ENCODE peak calls at places on chromosomes 13 and 19, in seven cellular contexts. E is NCI-H2081; T is EL; M is cardiac muscle cell; A is iris pigment epithelial cell; W is smooth muscle cell of the brain vasculature; K is stimulated activated CD8-positive, alpha-beta memory T cell treated with anti-CD3 and anti-CD28 coated beads, Interleukin-4, amount 100 ng/mL, for 24 hours. C is an unnamed sample.

GRCh38 chr19:32318884-32319520 is 26.4 kb upstream of the ZNF507 start:
- DNase-seq in M (no peak), T (peak), A (no peak), W (no peak), K (no peak), E (no peak), C (peak)

GRCh38 chr19:18605546-18606280 is 886 bp downstream of the CRLF1 start:
- DNase-seq in W (no peak), E (no peak), T (no peak), A (no peak), M (no peak), K (no peak), C (no peak)

GRCh38 chr19:39926170-39926755 is 8.2 kb downstream of the FCGBP start:
- DNase-seq in M (no peak), A (no peak), K (no peak), W (no peak), E (no peak), T (no peak), C (no peak)

GRCh38 chr19:17655751-17656480 is 32.2 kb downstream of the UNC13A start:
- DNase-seq in T (no peak), M (no peak), A (no peak), E (no peak), W (no peak), K (no peak), C (no peak)

GRCh38 chr19:35162471-35163326 is 8.2 kb downstream of the FXYD5 start:
- DNase-seq in T (peak), E (no peak), W (no peak), K (no peak), A (peak), M (no peak), C (no peak)

GRCh38 chr19:35073516-35073915 is 32.0 kb downstream of the HPN start:
- DNase-seq in A (no peak), E (no peak), W (no peak), M (no peak), K (no peak), T (no peak), C (no peak)

GRCh38 chr13:87042946-87043345 is 628.2 kb upstream of the SLITRK5 start:
- DNase-seq in T (no peak), K (no peak), A (peak), E (no peak), W (no peak), M (no peak), C (no peak)

GRCh38 chr19:36837525-36837901 is 674 bp downstream of the ZNF790 start:
- DNase-seq in W (no peak), A (peak), T (no peak), M (no peak), E (no peak), K (no peak), C (no peak)

GRCh38 chr19:48325265-48325910 is at the start of gene EMP3:
- DNase-seq in K (peak), W (peak), A (peak), M (peak), T (peak), E (no peak), C (peak)

GRCh38 chr13:81017525-81018152 is 676.7 kb upstream of the SPRY2 start:
- DNase-seq in W (peak), T (peak), E (peak), M (peak), A (peak), K (no peak), C (no peak)

GRCh38 chr19:41968751-41969150 is 9.6 kb upstream of the RABAC1 start:
- DNase-seq in W (no peak), M (no peak), A (no peak), T (no peak), E (no peak), K (no peak), C (no peak)

GRCh38 chr13:48412881-48413351 is at the start of gene LPAR6:
- DNase-seq in T (peak), A (peak), E (peak), W (peak), M (peak), K (no peak), C (no peak)

GRCh38 chr19:35055715-35056179 is 14.2 kb downstream of the HPN start:
- DNase-seq in K (no peak), T (no peak), W (no peak), E (no peak), A (no peak), M (no peak), C (no peak)

GRCh38 chr19:51799311-51799997 is 4.5 kb downstream of the FPR3 start:
- DNase-seq in T (peak), A (peak), W (peak), M (peak), K (no peak), E (no peak), C (no peak)

GRCh38 chr19:12833747-12834417 is 497 bp downstream of the RTBDN start:
- DNase-seq in M (peak), W (no peak), K (no peak), T (peak), A (no peak), E (peak), C (peak)

GRCh38 chr19:48962029-48962848 is 2.9 kb upstream of the FTL start:
- DNase-seq in M (peak), A (peak), W (no peak), T (peak), K (no peak), E (no peak), C (no peak)

GRCh38 chr19:49910179-49910578 is 13.5 kb upstream of the IL4I1 start:
- DNase-seq in A (no peak), T (no peak), K (no peak), W (no peak), M (no peak), E (no peak), C (no peak)

GRCh38 chr13:48009298-48009697 is 8.2 kb upstream of the SUCLA2 start:
- DNase-seq in W (no peak), T (peak), A (peak), M (peak), K (no peak), E (no peak), C (no peak)

GRCh38 chr19:46624958-46625661 is at the start of gene PTGIR:
- DNase-seq in W (no peak), K (no peak), M (peak), A (peak), E (no peak), T (peak), C (no peak)

GRCh38 chr19:39827216-39827615 is 6.7 kb downstream of the DYRK1B start:
- DNase-seq in E (no peak), M (no peak), W (no peak), A (no peak), K (no peak), T (no peak), C (no peak)

GRCh38 chr19:31316201-31316951 is 32.9 kb downstream of the TSHZ3 start:
- DNase-seq in T (no peak), M (peak), A (peak), E (no peak), K (no peak), W (no peak), C (no peak)

GRCh38 chr19:7617172-7617571 is 12.2 kb downstream of the XAB2 start:
- DNase-seq in M (no peak), T (no peak), K (no peak), A (no peak), W (no peak), E (no peak), C (no peak)

GRCh38 chr13:75621147-75621546 is 15.0 kb upstream of the LMO7 start:
- DNase-seq in A (peak), M (peak), E (no peak), T (peak), K (no peak), W (no peak), C (no peak)

GRCh38 chr19:40594657-40595077 is 6.5 kb upstream of the LTBP4 start:
- DNase-seq in K (no peak), W (no peak), E (no peak), M (no peak), T (peak), A (peak), C (no peak)

C was measured in neural crest cell.